ENCODE peak calls at places on chromosomes 16 and 17, in four cellular contexts. H is GM12878, S is K562, I is HepG2. B is an unnamed sample.

GRCh38 chr16:3004319-3004718 is 8.4 kb upstream of the CLDN9 start:
- DNase-seq in H (no peak), S (no peak), I (no peak), B (no peak)

GRCh38 chr17:21816592-21817567 is 124.6 kb downstream of the KCNJ18 start:
- DNase-seq in H (no peak), S (no peak), I (no peak), B (peak)

GRCh38 chr16:75519175-75519574 is 16.7 kb downstream of the CHST5 start:
- DNase-seq in H (no peak), S (no peak), I (no peak), B (no peak)

GRCh38 chr16:30710971-30711370 is 12.0 kb downstream of the SRCAP start:
- DNase-seq in H (no peak), S (no peak), I (no peak), B (no peak)

GRCh38 chr17:44083250-44083849 is 12.8 kb downstream of the G6PC3 start:
- DNase-seq in H (no peak), S (no peak), I (peak), B (peak)

GRCh38 chr17:863880-864279 is 81.7 kb downstream of the MRM3 start:
- DNase-seq in H (no peak), S (no peak), I (no peak), B (no peak)

GRCh38 chr17:21573961-21574610 is 118.2 kb upstream of the KCNJ18 start:
- DNase-seq in H (no peak), S (no peak), I (no peak), B (no peak)

GRCh38 chr17:50661348-50661747 is 26.7 kb downstream of the ABCC3 start:
- DNase-seq in H (no peak), S (peak), I (no peak), B (no peak)

GRCh38 chr16:17346774-17347569 is 123.8 kb downstream of the XYLT1 start:
- DNase-seq in H (peak), S (no peak), I (no peak), B (no peak)

GRCh38 chr16:56198044-56198754 is 6.9 kb downstream of the GNAO1 start:
- DNase-seq in H (no peak), S (no peak), I (no peak), B (no peak)

GRCh38 chr17:39547713-39548478 is 59.8 kb downstream of the NEUROD2 start:
- DNase-seq in H (peak), S (peak), I (peak), B (peak)

GRCh38 chr16:78817442-78817829 is 718.0 kb downstream of the WWOX start:
- DNase-seq in H (no peak), S (no peak), I (no peak), B (no peak)

GRCh38 chr16:88681709-88682451 is 4.4 kb downstream of the SNAI3 start:
- DNase-seq in H (peak), S (no peak), I (no peak), B (no peak)

GRCh38 chr17:74471341-74471740 is 4.9 kb downstream of the CD300A start:
- DNase-seq in H (no peak), S (no peak), I (no peak), B (no peak)

GRCh38 chr16:85593503-85594195 is 19.5 kb upstream of the GSE1 start:
- DNase-seq in H (no peak), S (no peak), I (no peak), B (no peak)

GRCh38 chr16:68778551-68779231 is 41.6 kb downstream of the CDH1 start:
- DNase-seq in H (no peak), S (no peak), I (no peak), B (no peak)

GRCh38 chr16:48444574-48444973 is 59.4 kb upstream of the SIAH1 start:
- DNase-seq in H (no peak), S (no peak), I (no peak), B (peak)

GRCh38 chr16:50460538-50461399 is 87.4 kb upstream of the NKD1 start:
- DNase-seq in H (no peak), S (no peak), I (peak), B (no peak)

GRCh38 chr17:12727076-12727750 is 61.5 kb downstream of the MYOCD start:
- DNase-seq in H (no peak), S (no peak), I (no peak), B (no peak)

GRCh38 chr16:67181346-67181745 is 2.4 kb downstream of the MATCAP1 start:
- DNase-seq in H (no peak), S (no peak), I (no peak), B (no peak)

GRCh38 chr16:50198802-50199410 is 45.8 kb downstream of the TENT4B start:
- DNase-seq in H (no peak), S (no peak), I (peak), B (no peak)

GRCh38 chr17:29587591-29587990 is 1.9 kb downstream of the GIT1 start:
- DNase-seq in H (no peak), S (no peak), I (no peak), B (no peak)

GRCh38 chr16:57844416-57845030 is 42.2 kb upstream of the KIFC3 start:
- DNase-seq in H (no peak), S (no peak), I (no peak), B (no peak)

GRCh38 chr16:10940501-10941079 is 1.7 kb downstream of the DEXI start:
- DNase-seq in H (no peak), S (no peak), I (no peak), B (no peak)

GRCh38 chr17:35729405-35729833 is 2.0 kb upstream of the RASL10B start:
- DNase-seq in H (no peak), S (no peak), I (no peak), B (no peak)
- TF ChIP-seq CHD4 in H (no peak), S (no peak), I (no peak), B (no peak)

GRCh38 chr16:65964752-65965151 is 401.7 kb upstream of the CDH5 start:
- DNase-seq in H (no peak), S (no peak), I (no peak), B (no peak)
- TF ChIP-seq CTCF in H (no peak), S (no peak), I (no peak), B (no peak)

DNA sequence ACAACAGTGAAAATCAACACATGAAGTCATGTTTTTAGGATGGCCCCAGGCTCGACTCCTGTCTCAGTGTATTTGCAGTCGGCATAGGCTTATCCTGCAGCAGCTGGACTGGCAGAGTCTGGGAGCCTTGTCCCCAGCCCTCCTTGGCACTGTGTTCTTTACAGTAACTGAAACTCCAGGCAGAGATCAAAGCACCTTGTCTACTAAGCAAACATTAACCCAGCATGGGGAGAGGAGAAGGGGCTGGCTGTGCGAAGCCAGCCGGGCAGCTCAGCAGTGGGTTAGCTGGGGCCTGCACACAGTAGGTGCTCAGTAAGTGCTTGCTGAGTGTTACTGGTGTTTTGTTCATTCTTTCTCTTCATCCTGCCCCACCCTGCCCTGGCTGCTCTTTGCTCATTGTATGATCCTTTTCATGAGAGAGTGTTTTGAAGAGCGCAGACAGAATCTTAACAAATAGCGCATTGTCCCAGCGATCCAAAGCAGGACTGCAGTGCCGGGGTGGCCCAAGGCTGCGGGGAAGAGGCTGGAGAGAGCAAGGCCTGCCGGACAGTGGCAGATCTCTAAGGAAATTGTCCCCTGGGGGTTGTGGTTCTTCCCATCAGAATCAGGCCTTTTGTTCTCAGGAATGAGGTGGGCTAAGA is 23.5 kb upstream of the ITGB4 start:
- DNase-seq in H (no peak), S (no peak), I (peak), B (no peak)
- TF ChIP-seq MAX in H (no peak), S (no peak), I (peak), B (no peak)

GRCh38 chr17:18314059-18314730 is 599 bp downstream of the TOP3A start:
- DNase-seq in H (no peak), S (no peak), I (no peak), B (no peak)
- TF ChIP-seq CHD4 in H (no peak), S (no peak), I (no peak), B (no peak)